ENCODE peak calls at places on chromosomes 7 and 10, in six cellular contexts. M is neuronal stem cell, U is IMR-90, B is H9, Z is trophoblast cell, R is H1. D is an unnamed sample.

GRCh38 chr10:79221110-79222051 is 125.9 kb upstream of the PPIF start:
- DNase-seq in B (peak; percentile 65), M (no peak), Z (no peak), U (peak; percentile 95), R (no peak), D (peak; percentile 35)

GRCh38 chr10:14571866-14572507 is 202.7 kb downstream of the FAM107B start:
- DNase-seq in B (peak; percentile 23), U (peak; percentile 59), Z (peak; percentile 38), R (no peak), M (no peak), D (no peak)

GRCh38 chr10:88456730-88457129 is 126.4 kb downstream of the RNLS start:
- DNase-seq in R (no peak), Z (peak; percentile 20), B (no peak), U (peak; percentile 62), M (no peak), D (no peak)

GRCh38 chr7:43888983-43889945 is 17.1 kb downstream of the URGCP start:
- DNase-seq in Z (peak; percentile 17), U (peak; percentile 51), M (no peak), R (no peak), B (no peak), D (no peak)

GRCh38 chr10:132645630-132646442 is 108.2 kb downstream of the INPP5A start:
- DNase-seq in M (no peak), Z (no peak), U (no peak), R (no peak), B (no peak), D (no peak)

GRCh38 chr10:30737931-30738391 is 108.4 kb upstream of the LYZL2 start:
- DNase-seq in B (no peak), R (no peak), Z (no peak), M (no peak), U (no peak), D (no peak)

GRCh38 chr10:629186-629998 is 60.1 kb downstream of the DIP2C start:
- DNase-seq in B (no peak), Z (no peak), M (no peak), U (no peak), R (no peak), D (no peak)

GRCh38 chr10:103554488-103555320 is 61.2 kb downstream of the NEURL1 start:
- DNase-seq in Z (peak; percentile 56), R (no peak), M (peak; percentile 48), U (peak; percentile 80), B (peak; percentile 54), D (peak; percentile 67)

GRCh38 chr7:102111063-102111757 is 175.5 kb upstream of the SH2B2 start:
- DNase-seq in R (no peak), M (peak; percentile 52), Z (no peak), B (no peak), U (no peak), D (peak; percentile 48)

GRCh38 chr7:2701832-2702593 is 14.0 kb downstream of the AMZ1 start:
- DNase-seq in M (no peak), B (no peak), R (no peak), Z (no peak), U (peak; percentile 57), D (no peak)

GRCh38 chr10:69383485-69384089 is 33.1 kb downstream of the TACR2 start:
- DNase-seq in Z (peak; percentile 46), M (no peak), U (peak; percentile 84), R (no peak), B (no peak), D (peak; percentile 44)

GRCh38 chr7:100485514-100485913 is 1.8 kb downstream of the NYAP1 start:
- DNase-seq in U (no peak), R (no peak), B (no peak), Z (no peak), M (no peak), D (no peak)

GRCh38 chr10:17616403-17617030 is 657 bp downstream of the HACD1 start:
- DNase-seq in R (peak; percentile 36), B (peak; percentile 78), M (peak; percentile 57), U (peak; percentile 47), Z (peak; percentile 77), D (peak; percentile 90)

GRCh38 chr10:43843331-43844101 is 194.8 kb upstream of the ZNF32 start:
- DNase-seq in U (peak; percentile 86), M (no peak), B (no peak), Z (no peak), R (no peak), D (no peak)

GRCh38 chr7:93544686-93545085 is 29.8 kb downstream of the CALCR start:
- DNase-seq in Z (no peak), R (no peak), U (no peak), M (no peak), B (no peak), D (no peak)

GRCh38 chr7:43104874-43105520 is 7.5 kb upstream of the HECW1 start:
- DNase-seq in Z (no peak), B (no peak), U (no peak), R (no peak), M (no peak), D (no peak)

GRCh38 chr10:22931948-22932347 is 4.1 kb downstream of the ARMC3 start:
- DNase-seq in M (no peak), U (peak; percentile 32), R (no peak), Z (no peak), B (no peak), D (no peak)

DNA sequence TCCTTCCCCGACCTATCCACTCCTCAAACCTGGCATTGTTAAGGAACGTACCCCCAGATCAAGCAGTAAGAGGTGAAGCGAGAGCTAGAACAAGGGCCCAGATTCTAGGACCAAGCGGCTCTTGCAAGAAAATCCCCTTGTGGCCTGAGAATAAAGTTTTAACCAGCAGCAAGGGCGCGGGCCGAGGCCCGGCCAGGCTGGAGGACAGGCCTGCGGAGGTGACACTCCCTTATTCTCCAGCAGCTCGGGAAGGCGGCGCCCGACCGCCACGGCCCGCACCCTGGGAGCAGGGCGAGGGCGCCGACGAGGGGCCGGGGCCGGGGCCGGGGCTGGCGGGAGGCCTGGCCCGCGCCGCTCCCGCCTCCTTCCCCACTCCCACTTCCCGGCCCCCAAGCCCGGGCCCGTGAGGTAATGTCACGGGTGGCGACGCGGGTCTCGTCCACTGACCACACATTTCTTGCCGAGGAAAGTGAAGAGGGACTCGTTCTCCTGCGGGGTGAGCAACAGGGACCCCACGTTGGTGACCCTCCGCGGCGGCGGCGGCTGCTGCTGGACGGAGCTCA is 551 bp downstream of the WASL start:
- DNase-seq in R (no peak), Z (peak; percentile 68), U (peak; percentile 28), B (peak; percentile 37), M (peak; percentile 27), D (peak; percentile 67)
- H3K23ac ChIP-seq in R (no peak overlapping the region), Z (no peak overlapping the region), U (peak overlapping the region; percentile 93), B (no peak overlapping the region), M (peak overlapping the region; percentile 99), D (no peak overlapping the region)

DNA sequence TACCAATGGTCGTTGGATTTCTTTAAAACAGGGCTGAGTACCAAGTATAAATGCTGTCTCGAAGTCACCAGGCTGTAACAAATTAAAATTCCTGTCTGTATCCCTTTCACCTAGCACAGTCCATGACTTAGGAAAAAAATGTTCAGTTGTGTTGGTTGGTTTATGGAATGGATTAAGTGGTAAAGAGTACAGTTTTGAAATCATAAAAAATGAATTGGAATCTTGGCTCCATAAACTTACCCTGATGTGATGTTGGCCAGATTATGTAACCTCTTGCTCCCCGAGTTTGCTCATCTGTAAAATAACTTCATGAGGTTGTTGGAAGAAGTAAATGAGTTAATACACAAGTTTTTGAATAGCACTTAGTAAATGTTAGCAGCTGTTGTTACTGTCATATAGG is 363.9 kb upstream of the LRGUK start:
- DNase-seq in U (no peak), M (no peak), Z (no peak), R (no peak), B (no peak), D (no peak)
- H4K8ac ChIP-seq in U (no peak overlapping the region), M (no peak overlapping the region), Z (no peak overlapping the region), R (no peak overlapping the region), B (no peak overlapping the region), D (no peak overlapping the region)

GRCh38 chr10:3473271-3473670 is 300.7 kb upstream of the PITRM1 start:
- DNase-seq in U (no peak), M (no peak), B (no peak), Z (no peak), R (no peak), D (no peak)

GRCh38 chr10:3474266-3474665 is 301.7 kb upstream of the PITRM1 start:
- DNase-seq in M (no peak), B (no peak), R (no peak), Z (no peak), U (no peak), D (no peak)

GRCh38 chr10:3471497-3471896 is 298.9 kb upstream of the PITRM1 start:
- DNase-seq in U (no peak), Z (no peak), R (no peak), B (no peak), M (no peak), D (no peak)

GRCh38 chr10:3471927-3472704 is 299.5 kb upstream of the PITRM1 start:
- DNase-seq in B (no peak), M (peak; percentile 45), U (no peak), Z (peak; percentile 48), R (no peak), D (peak; percentile 38)

DNA sequence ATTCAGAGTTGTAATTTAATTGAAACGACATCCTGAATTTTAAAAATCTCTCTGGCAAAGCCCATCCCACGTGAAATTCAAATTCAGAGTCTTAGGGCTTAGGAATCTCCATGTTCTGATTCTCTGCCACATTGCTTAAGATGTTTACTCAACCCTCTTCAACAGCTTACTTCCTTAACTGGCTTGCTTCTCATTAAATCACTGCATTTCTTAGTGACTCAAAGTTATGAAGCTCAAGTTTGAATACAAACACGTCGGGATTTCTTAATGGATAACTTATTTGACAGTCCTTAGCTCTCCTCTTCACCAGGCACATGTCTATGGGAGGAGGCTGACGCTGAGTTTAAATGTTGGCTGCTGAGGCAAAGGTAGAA is 300.1 kb upstream of the PITRM1 start:
- DNase-seq in Z (peak; percentile 69), M (no peak), R (no peak), B (no peak), U (peak; percentile 64), D (no peak)
- H3K27ac ChIP-seq in Z (no peak overlapping the region), M (no peak overlapping the region), R (no peak overlapping the region), B (no peak overlapping the region), U (peak overlapping the region; percentile 81), D (no peak overlapping the region)

GRCh38 chr7:54764861-54765260 is 5.8 kb upstream of the SEC61G start:
- DNase-seq in U (no peak), Z (no peak), M (no peak), B (no peak), R (no peak), D (no peak)

GRCh38 chr7:54757711-54758110 is 1.3 kb downstream of the SEC61G start:
- DNase-seq in B (no peak), M (no peak), R (no peak), Z (no peak), U (no peak), D (no peak)

DNA sequence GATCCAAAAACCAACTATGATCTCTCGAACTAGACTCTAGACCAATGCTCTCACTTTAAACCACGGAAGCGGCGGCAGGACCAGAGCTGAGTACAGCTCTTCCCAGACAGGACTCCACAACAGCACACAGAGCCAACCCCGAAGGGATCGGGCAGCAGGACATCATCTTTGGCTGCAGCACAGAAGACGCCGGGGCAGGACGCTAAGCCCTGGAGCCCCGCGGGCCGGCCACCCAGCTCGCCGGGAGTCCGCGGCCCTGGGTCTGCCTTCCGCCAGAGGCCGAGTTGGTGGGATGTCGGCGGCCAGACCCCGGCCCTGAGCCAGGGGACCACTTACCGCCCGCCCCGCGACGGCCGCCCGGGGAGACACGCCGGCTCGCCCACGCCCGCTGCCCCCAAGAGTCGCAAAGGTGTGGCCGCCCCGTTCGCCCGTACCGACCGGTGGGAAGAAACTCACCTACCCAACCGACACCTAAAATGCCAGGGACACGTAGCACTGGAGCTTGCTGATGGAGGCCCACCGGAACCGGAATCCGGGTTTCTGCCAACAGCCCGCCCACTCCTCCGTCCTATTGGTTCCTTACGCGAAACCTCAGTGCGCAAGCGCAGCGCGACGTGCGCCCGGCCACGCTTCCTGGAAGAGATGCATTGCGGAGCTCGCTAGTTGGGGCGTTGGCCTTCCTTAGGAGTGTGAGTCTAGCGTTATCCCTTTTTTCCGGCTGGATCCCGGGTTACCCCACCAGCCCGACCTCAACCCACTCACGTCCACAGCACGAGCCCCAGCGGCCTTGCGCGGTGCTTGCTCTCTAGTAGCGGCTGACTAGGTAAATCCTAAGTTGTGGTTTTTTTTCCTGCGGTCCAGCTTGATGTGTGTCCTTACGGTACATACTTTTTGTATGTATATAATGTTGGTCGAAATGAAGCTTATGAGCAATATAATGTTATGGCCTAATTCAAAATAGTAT is at the start of gene SEC61G:
- DNase-seq in R (peak; percentile 90), U (peak; percentile 97), B (peak; percentile 96), Z (peak; percentile 99), M (peak; percentile 89), D (peak; percentile 97)
- H3K23ac ChIP-seq in R (no peak within 1 kb of the TSS), U (peak within 1 kb of the TSS; percentile 99), B (no peak within 1 kb of the TSS), Z (no peak within 1 kb of the TSS), M (peak within 1 kb of the TSS; percentile 81), D (peak within 1 kb of the TSS; percentile 53)

D was measured in mesendoderm.